ENCODE peak calls at places on chromosomes 16 and 17, in five cellular contexts. H is fibroblast of the aortic adventitia, W is Caco-2, R is mucosa of descending colon, I is fibroblast of lung. Z is an unnamed sample.

GRCh38 chr16:31033709-31034492 is 543 bp downstream of the STX4 start:
- DNase-seq in R (peak), H (peak), I (peak), W (peak), Z (peak)

GRCh38 chr17:41771389-41772206 is 14.9 kb downstream of the JUP start:
- DNase-seq in H (no peak), R (peak), I (no peak), W (no peak), Z (no peak)

GRCh38 chr17:34443832-34444469 is 80.9 kb upstream of the CCL1 start:
- DNase-seq in H (no peak), I (no peak), W (peak), R (peak), Z (no peak)

GRCh38 chr17:69874220-69874670 is 200.8 kb upstream of the KCNJ16 start:
- DNase-seq in W (no peak), H (peak), R (no peak), I (peak), Z (no peak)

GRCh38 chr16:86448306-86448705 is 62.0 kb upstream of the FOXF1 start:
- DNase-seq in H (no peak), I (no peak), W (no peak), R (no peak), Z (no peak)

GRCh38 chr16:86663691-86664517 is 85.6 kb downstream of the FOXL1 start:
- DNase-seq in H (peak), I (peak), R (no peak), W (no peak), Z (no peak)

GRCh38 chr17:51617876-51618455 is 357.6 kb downstream of the UTP18 start:
- DNase-seq in R (no peak), H (no peak), W (no peak), I (no peak), Z (no peak)

GRCh38 chr17:40293363-40293762 is 5.7 kb downstream of the CDC6 start:
- DNase-seq in H (peak), W (no peak), R (no peak), I (no peak), Z (no peak)

GRCh38 chr17:45895969-45896793 is 1.8 kb downstream of the MAPT start:
- DNase-seq in H (peak), R (no peak), I (no peak), W (no peak), Z (no peak)

GRCh38 chr16:20520103-20520502 is 56.1 kb downstream of the ACSM2B start:
- DNase-seq in W (no peak), H (no peak), I (no peak), R (no peak), Z (no peak)

GRCh38 chr17:63641678-63642077 is 19.5 kb downstream of the MAP3K3 start:
- DNase-seq in W (no peak), R (peak), I (no peak), H (no peak), Z (no peak)

GRCh38 chr17:72222571-72222970 is 101.8 kb downstream of the SOX9 start:
- DNase-seq in W (no peak), I (no peak), R (peak), H (no peak), Z (no peak)

GRCh38 chr16:74751658-74752057 is 23.0 kb downstream of the FA2H start:
- DNase-seq in H (no peak), I (no peak), R (no peak), W (no peak), Z (no peak)

GRCh38 chr16:9260665-9261064 is 169.2 kb downstream of the HAPSTR1 start:
- DNase-seq in I (no peak), R (peak), H (no peak), W (no peak), Z (no peak)

GRCh38 chr16:53744449-53744848 is 40.5 kb downstream of the FTO start:
- DNase-seq in H (no peak), W (no peak), R (no peak), I (no peak), Z (no peak)

GRCh38 chr16:87007907-87008306 is 309.3 kb downstream of the C16orf95 start:
- DNase-seq in H (no peak), R (no peak), W (no peak), I (no peak), Z (no peak)

GRCh38 chr17:83180996-83181481 is 101.6 kb downstream of the METRNL start:
- DNase-seq in H (no peak), I (no peak), W (peak), R (no peak), Z (no peak)

GRCh38 chr17:32318071-32318470 is 23.9 kb downstream of the C17orf75 start:
- DNase-seq in I (no peak), H (no peak), R (no peak), W (no peak), Z (no peak)

GRCh38 chr16:15542261-15542660 is 100.7 kb downstream of the MARF1 start:
- DNase-seq in R (no peak), I (no peak), W (no peak), H (no peak), Z (no peak)

GRCh38 chr16:10828851-10829331 is 10.3 kb upstream of the TVP23A start:
- DNase-seq in W (no peak), I (peak), R (peak), H (peak), Z (peak)

GRCh38 chr17:3385869-3386816 is at the start of gene OR3A2:
- DNase-seq in R (no peak), W (no peak), I (no peak), H (no peak), Z (no peak)

GRCh38 chr17:1554751-1555617 is 7.6 kb downstream of the PITPNA start:
- DNase-seq in H (no peak), R (no peak), W (no peak), I (no peak), Z (no peak)

GRCh38 chr16:81587626-81588160 is 143.1 kb downstream of the CMIP start:
- DNase-seq in W (no peak), H (no peak), I (peak), R (no peak), Z (no peak)

GRCh38 chr16:64312292-64312691 is 809.6 kb downstream of the CDH11 start:
- DNase-seq in W (no peak), H (no peak), I (no peak), R (no peak), Z (no peak)

GRCh38 chr17:27153005-27153404 is 140.9 kb upstream of the WSB1 start:
- DNase-seq in I (peak), W (no peak), H (peak), R (no peak), Z (no peak)

GRCh38 chr17:8073627-8074485 is 13.7 kb downstream of the ALOX12B start:
- DNase-seq in W (peak), R (peak), I (peak), H (peak), Z (no peak)

GRCh38 chr16:85235988-85236831 is 123.9 kb upstream of the CIBAR2 start:
- DNase-seq in R (peak), H (peak), W (no peak), I (peak), Z (no peak)
- H3K4me3 ChIP-seq in R (no peak), H (peak), W (no peak), I (no peak), Z (no peak)

DNA sequence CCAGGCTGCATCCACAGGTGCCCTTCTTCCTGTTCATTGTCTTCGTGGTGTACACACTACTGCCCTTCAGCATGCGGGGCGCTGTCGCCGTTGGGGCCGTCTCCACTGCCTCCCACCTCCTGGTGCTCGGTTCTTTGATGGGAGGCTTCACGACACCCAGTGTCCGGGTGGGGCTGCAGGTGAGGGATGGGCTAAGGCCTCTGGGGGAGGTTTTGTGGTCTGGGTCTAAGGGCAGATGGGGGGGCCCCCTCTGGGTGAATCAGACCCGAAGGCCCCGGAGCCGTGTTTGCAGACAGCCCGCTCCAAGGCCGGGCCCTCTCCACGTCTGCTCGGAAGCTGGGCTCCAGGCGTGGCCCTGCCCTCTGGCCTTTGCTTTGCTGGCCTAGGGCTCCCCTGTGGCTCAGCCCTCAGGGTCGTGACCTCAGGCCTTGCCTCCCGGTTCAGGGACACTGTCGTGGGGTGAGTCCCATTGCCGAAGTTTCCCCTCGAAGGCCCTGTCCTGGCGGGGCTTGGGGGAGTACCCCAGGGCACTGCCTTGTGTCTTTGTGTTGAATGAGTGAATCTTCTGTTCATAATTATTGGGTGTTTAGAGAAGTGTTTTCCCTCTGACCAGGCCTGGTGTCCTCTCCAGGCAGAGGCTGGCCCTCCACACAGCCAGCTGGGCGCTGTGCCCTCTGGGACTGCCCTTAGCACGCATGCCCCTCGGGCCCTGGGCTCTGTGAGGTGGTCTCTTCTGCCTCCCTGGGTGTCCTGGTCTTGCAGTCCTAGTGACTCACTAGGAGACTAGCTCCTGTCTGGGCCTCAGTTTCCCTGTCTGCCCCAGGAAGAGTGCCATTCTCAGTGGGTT is 25.6 kb downstream of the ADCY7 start:
- DNase-seq in R (no peak), W (no peak), I (no peak), H (no peak), Z (no peak)
- H3K4me3 ChIP-seq in R (no peak), W (no peak), I (no peak), H (no peak), Z (no peak)

DNA sequence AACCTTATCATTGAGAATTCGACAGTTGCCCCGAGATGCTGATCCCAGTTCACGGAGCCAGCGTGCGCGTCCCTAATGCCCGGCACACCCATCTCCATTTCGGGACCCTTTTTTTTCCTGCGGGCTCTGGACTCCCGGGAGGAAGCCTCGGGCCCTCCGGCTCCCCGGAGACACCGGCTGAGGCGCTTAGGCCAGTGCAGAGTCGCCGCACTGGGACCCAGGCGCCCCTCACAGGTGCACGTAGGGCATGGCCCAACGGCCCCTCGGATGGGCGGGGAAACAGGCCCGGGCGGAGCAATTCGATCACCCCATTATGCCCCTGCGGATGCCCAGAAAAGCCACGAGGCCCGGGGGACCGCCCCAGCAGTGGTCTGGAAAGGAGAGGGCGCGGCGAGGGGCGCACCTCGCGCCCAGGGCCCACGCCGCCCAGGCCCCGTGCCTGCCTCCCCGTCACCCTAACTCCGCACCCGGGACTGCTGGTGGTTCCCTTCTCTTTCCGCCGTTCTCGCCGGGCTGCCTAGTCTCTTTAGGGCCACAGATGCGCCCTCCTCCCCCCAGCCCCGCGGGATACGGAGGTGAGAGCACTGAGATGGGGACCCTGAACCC is 18.5 kb upstream of the ZFHX3 start:
- DNase-seq in I (no peak), H (no peak), R (no peak), W (no peak), Z (no peak)
- H3K4me3 ChIP-seq in I (no peak), H (no peak), R (no peak), W (no peak), Z (no peak)

GRCh38 chr16:2007081-2007836 is 2.4 kb downstream of the ZNF598 start:
- DNase-seq in I (no peak), H (no peak), W (no peak), R (no peak), Z (no peak)
- H3K4me3 ChIP-seq in I (peak), H (peak), W (no peak), R (no peak), Z (peak)

GRCh38 chr17:28725166-28725659 is 820 bp downstream of the TLCD1 start:
- DNase-seq in I (peak), R (no peak), W (peak), H (peak), Z (no peak)

GRCh38 chr17:28726396-28726911 is 421 bp upstream of the TLCD1 start:
- DNase-seq in H (peak), R (peak), W (peak), I (peak), Z (no peak)

GRCh38 chr17:28725660-28726395 is at the start of gene TLCD1:
- DNase-seq in R (peak), H (peak), W (peak), I (peak), Z (no peak)

GRCh38 chr17:28723159-28723835 is 2.7 kb downstream of the TLCD1 start:
- DNase-seq in W (no peak), H (no peak), R (no peak), I (no peak), Z (no peak)

GRCh38 chr17:28724500-28725165 is 1.4 kb downstream of the TLCD1 start:
- DNase-seq in R (no peak), H (no peak), W (no peak), I (no peak), Z (no peak)
- H3K4me3 ChIP-seq in R (no peak), H (peak), W (peak), I (peak), Z (peak)

DNA sequence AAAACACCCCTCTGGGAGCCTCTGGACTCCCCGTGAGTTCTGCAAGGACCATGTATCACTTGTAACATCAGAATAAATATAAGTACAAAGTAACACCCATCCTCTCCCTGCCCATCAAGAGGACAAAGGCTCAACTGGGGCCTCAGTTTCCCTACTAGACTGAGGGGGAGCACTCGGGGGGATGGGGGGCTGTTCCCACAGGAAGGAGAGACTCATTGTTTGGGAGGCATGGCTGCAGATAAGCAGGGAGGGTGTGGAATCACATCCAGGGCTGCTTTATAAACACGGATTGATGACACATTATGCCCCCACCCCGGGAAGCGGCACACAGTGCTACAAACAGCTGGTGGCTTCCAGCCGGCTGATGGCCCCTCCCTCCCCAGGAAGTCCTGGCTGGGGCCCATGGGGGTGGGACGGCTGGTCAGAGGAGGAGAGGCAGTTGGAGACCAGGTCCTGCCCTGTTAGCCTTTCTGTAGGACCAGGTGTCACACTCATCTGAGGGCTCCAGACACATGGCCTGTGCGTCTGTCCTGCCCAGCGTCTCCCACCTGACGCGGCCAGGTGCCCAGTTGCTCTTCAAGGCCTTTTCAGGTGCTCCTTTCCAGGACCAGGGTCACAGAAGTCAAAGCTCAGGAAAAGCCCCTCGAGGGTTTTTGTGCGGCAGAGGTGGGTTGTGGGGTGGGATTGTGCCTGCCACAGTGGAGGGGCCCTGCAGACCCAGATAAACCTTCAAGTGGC is 1.3 kb upstream of the MPG start:
- DNase-seq in W (no peak), H (peak), I (peak), R (peak), Z (no peak)
- H3K4me3 ChIP-seq in W (peak), H (peak), I (peak), R (no peak), Z (no peak)

DNA sequence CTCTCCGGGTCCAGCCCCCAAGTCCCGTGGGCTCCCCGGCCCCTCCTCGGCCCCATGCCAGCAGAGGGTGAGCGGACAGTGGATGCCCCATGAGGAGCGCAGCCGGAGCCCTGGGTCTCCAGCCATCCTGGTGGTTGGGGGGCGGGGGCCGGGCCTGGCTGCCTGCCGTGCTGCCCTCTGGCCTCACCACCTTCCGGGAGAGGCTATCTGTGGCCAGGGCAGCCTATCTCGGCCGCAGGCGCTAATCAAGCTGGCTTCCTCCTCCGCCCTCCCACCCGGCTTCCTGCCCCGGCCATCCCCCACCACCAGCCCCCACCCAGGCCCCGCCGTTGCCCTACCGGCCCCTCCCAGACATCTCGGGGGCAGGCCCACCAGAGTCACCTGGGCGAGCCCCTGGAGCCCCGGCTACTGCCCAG is 46.8 kb downstream of the ZFPM1 start:
- DNase-seq in W (no peak), I (no peak), H (no peak), R (no peak), Z (no peak)
- H3K4me3 ChIP-seq in W (no peak), I (no peak), H (no peak), R (no peak), Z (no peak)

DNA sequence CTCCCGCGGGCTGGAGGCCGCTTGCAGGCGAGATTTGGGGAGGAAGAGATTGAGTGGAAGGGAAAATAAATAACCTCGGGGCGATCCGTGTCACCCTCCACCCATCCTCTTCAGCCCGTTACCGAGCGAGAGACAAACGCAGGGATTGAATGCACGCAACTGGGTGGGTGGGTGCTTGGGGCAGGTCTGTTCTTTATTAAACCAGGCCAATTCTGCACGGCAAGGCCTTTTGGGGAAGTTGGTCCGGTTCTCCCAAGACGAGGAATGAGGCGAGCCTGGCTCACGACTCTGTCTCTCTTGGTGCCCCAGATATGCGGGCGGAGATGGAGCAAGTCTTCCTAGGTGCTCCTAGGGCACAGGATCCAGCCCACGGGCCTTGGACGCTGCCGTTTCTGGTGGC is 396 bp upstream of the HOXB7 start:
- DNase-seq in I (no peak), H (no peak), R (peak), W (no peak), Z (no peak)
- H3K4me3 ChIP-seq in I (peak), H (peak), R (peak), W (peak), Z (no peak)

GRCh38 chr17:6454495-6455320 is 10.5 kb downstream of the PIMREG start:
- DNase-seq in H (no peak), I (no peak), R (no peak), W (no peak), Z (no peak)
- H3K4me3 ChIP-seq in H (no peak), I (no peak), R (no peak), W (no peak), Z (peak)

Z was measured in LNCaP clone FGC.